ENCODE peak calls at places on chromosomes 6 and 20, in four cellular contexts. I, C, R and Z are unnamed samples.

GRCh38 chr6:37137881-37138568 is 31.9 kb upstream of the PIM1 start:
- DNase-seq in R (no peak), C (no peak), I (peak; percentile 94), Z (no peak)

GRCh38 chr20:62370115-62370806 is 3.1 kb upstream of the LAMA5 start:
- DNase-seq in I (peak; percentile 75), C (no peak), R (no peak), Z (no peak)

GRCh38 chr6:56913276-56914138 is 41.4 kb upstream of the BEND6 start:
- DNase-seq in C (no peak), I (no peak), R (no peak), Z (peak; percentile 5)

GRCh38 chr6:135451617-135452190 is 45.8 kb downstream of the AHI1 start:
- DNase-seq in R (peak; percentile 9), I (peak; percentile 70), C (no peak), Z (peak; percentile 5)

GRCh38 chr6:14721103-14721758 is 524.6 kb upstream of the JARID2 start:
- DNase-seq in C (no peak), R (no peak), I (peak; percentile 82), Z (no peak)

GRCh38 chr6:89834884-89835792 is 5.5 kb downstream of the CASP8AP2 start:
- DNase-seq in C (no peak), R (peak; percentile 41), I (no peak), Z (no peak)

GRCh38 chr20:58078741-58079522 is 149.5 kb downstream of the ANKRD60 start:
- DNase-seq in I (peak; percentile 73), R (no peak), C (no peak), Z (no peak)

GRCh38 chr6:17927705-17928104 is 59.7 kb downstream of the KIF13A start:
- DNase-seq in C (no peak), I (no peak), R (no peak), Z (no peak)

GRCh38 chr20:37757550-37757949 is 63.7 kb downstream of the CTNNBL1 start:
- DNase-seq in R (no peak), I (no peak), C (no peak), Z (no peak)

GRCh38 chr6:17574871-17575560 is 25.1 kb upstream of the FAM8A1 start:
- DNase-seq in C (no peak), R (no peak), I (peak; percentile 71), Z (no peak)

GRCh38 chr6:2157441-2158127 is 87.8 kb downstream of the GMDS start:
- DNase-seq in I (peak; percentile 88), R (peak; percentile 34), C (no peak), Z (no peak)

GRCh38 chr6:887583-888235 is 194.8 kb upstream of the EXOC2 start:
- DNase-seq in C (no peak), R (no peak), I (no peak), Z (no peak)